ENCODE peak calls at places on chromosome 4, in seven cellular contexts. One of them, this sample, is unnamed.
A peak's percentile ranks its signal among the peaks of the same experiment; 100 is the strongest.

GRCh38 chr4:80012291-80012690 is 60.7 kb downstream of the ANTXR2 start:
- DNase-seq in Calu3: no peak
- DNase-seq in natural killer cell: no peak
- DNase-seq in A549: no peak
- DNase-seq in colonic mucosa: no peak
- DNase-seq in HepG2: no peak
- DNase-seq in HL-60: no peak
- DNase-seq in this sample: no peak

GRCh38 chr4:10080874-10081606 is 35.6 kb downstream of the WDR1 start:
- DNase-seq in Calu3: no peak
- DNase-seq in A549: no peak
- DNase-seq in HepG2: no peak
- DNase-seq in natural killer cell: peak; percentile 7
- DNase-seq in colonic mucosa: no peak
- DNase-seq in HL-60: peak; percentile 14
- DNase-seq in this sample: no peak

GRCh38 chr4:183158062-183158461 is 59.0 kb downstream of the WWC2 start:
- DNase-seq in HL-60: peak; percentile 33
- DNase-seq in colonic mucosa: no peak
- DNase-seq in A549: no peak
- DNase-seq in natural killer cell: no peak
- DNase-seq in Calu3: no peak
- DNase-seq in HepG2: no peak
- DNase-seq in this sample: no peak

GRCh38 chr4:116361782-116362181 is 723.6 kb downstream of the TRAM1L1 start:
- DNase-seq in natural killer cell: no peak
- DNase-seq in Calu3: no peak
- DNase-seq in HL-60: no peak
- DNase-seq in HepG2: peak; percentile 5
- DNase-seq in colonic mucosa: no peak
- DNase-seq in A549: no peak
- DNase-seq in this sample: no peak

GRCh38 chr4:110193822-110194761 is 4.3 kb downstream of the ELOVL6 start:
- DNase-seq in HL-60: no peak
- DNase-seq in colonic mucosa: peak; percentile 90
- DNase-seq in A549: peak; percentile 93
- DNase-seq in Calu3: peak; percentile 16
- DNase-seq in natural killer cell: peak; percentile 62
- DNase-seq in HepG2: peak; percentile 74
- DNase-seq in this sample: peak; percentile 18

GRCh38 chr4:184815046-184815877 is 10.5 kb downstream of the ACSL1 start:
- DNase-seq in HepG2: peak; percentile 74
- DNase-seq in HL-60: peak; percentile 83
- DNase-seq in Calu3: peak; percentile 70
- DNase-seq in A549: no peak
- DNase-seq in colonic mucosa: peak; percentile 89
- DNase-seq in natural killer cell: no peak
- DNase-seq in this sample: peak; percentile 37

GRCh38 chr4:3283483-3283882 is 9.3 kb upstream of the RGS12 start:
- DNase-seq in HepG2: no peak
- DNase-seq in A549: no peak
- DNase-seq in colonic mucosa: no peak
- DNase-seq in Calu3: no peak
- DNase-seq in HL-60: no peak
- DNase-seq in natural killer cell: no peak
- DNase-seq in this sample: no peak

GRCh38 chr4:53189011-53189410 is 176.8 kb downstream of the SCFD2 start:
- DNase-seq in Calu3: no peak
- DNase-seq in HepG2: no peak
- DNase-seq in A549: no peak
- DNase-seq in HL-60: no peak
- DNase-seq in colonic mucosa: no peak
- DNase-seq in natural killer cell: no peak
- DNase-seq in this sample: no peak

GRCh38 chr4:169252339-169253086 is 18.2 kb downstream of the SH3RF1 start:
- DNase-seq in natural killer cell: no peak
- DNase-seq in HL-60: no peak
- DNase-seq in HepG2: no peak
- DNase-seq in A549: no peak
- DNase-seq in colonic mucosa: no peak
- DNase-seq in Calu3: peak; percentile 42
- DNase-seq in this sample: no peak

GRCh38 chr4:94126669-94127068 is 81.0 kb upstream of the SMARCAD1 start:
- DNase-seq in natural killer cell: no peak
- DNase-seq in A549: peak; percentile 7
- DNase-seq in colonic mucosa: no peak
- DNase-seq in HepG2: peak; percentile 3
- DNase-seq in HL-60: no peak
- DNase-seq in Calu3: no peak
- DNase-seq in this sample: no peak

GRCh38 chr4:122500852-122501501 is 44.5 kb upstream of the IL2 start:
- DNase-seq in colonic mucosa: no peak
- DNase-seq in Calu3: peak; percentile 14
- DNase-seq in A549: no peak
- DNase-seq in natural killer cell: no peak
- DNase-seq in HepG2: no peak
- DNase-seq in HL-60: no peak
- DNase-seq in this sample: no peak

GRCh38 chr4:39730067-39730466 is 32.1 kb downstream of the UBE2K start:
- DNase-seq in HL-60: no peak
- DNase-seq in Calu3: no peak
- DNase-seq in A549: peak; percentile 4
- DNase-seq in colonic mucosa: no peak
- DNase-seq in natural killer cell: no peak
- DNase-seq in HepG2: peak; percentile 9
- DNase-seq in this sample: no peak

GRCh38 chr4:26015906-26016305 is 101.9 kb downstream of the SMIM20 start:
- DNase-seq in HepG2: no peak
- DNase-seq in A549: no peak
- DNase-seq in colonic mucosa: no peak
- DNase-seq in Calu3: no peak
- DNase-seq in natural killer cell: no peak
- DNase-seq in HL-60: no peak
- DNase-seq in this sample: no peak

GRCh38 chr4:155305619-155306018 is 71.1 kb downstream of the MAP9 start:
- DNase-seq in Calu3: no peak
- DNase-seq in colonic mucosa: no peak
- DNase-seq in A549: no peak
- DNase-seq in HepG2: no peak
- DNase-seq in HL-60: no peak
- DNase-seq in natural killer cell: no peak
- DNase-seq in this sample: no peak

GRCh38 chr4:113825272-113825671 is 63.7 kb upstream of the CAMK2D start:
- DNase-seq in colonic mucosa: no peak
- DNase-seq in Calu3: no peak
- DNase-seq in A549: no peak
- DNase-seq in HepG2: no peak
- DNase-seq in natural killer cell: no peak
- DNase-seq in HL-60: peak; percentile 5
- DNase-seq in this sample: no peak

GRCh38 chr4:17063870-17064269 is 165.4 kb upstream of the LDB2 start:
- DNase-seq in Calu3: no peak
- DNase-seq in HL-60: no peak
- DNase-seq in HepG2: no peak
- DNase-seq in natural killer cell: no peak
- DNase-seq in A549: no peak
- DNase-seq in colonic mucosa: no peak
- DNase-seq in this sample: no peak

GRCh38 chr4:2246384-2247127 is 4.6 kb upstream of the HAUS3 start:
- DNase-seq in HL-60: no peak
- DNase-seq in Calu3: no peak
- DNase-seq in natural killer cell: no peak
- DNase-seq in colonic mucosa: no peak
- DNase-seq in HepG2: no peak
- DNase-seq in A549: no peak
- DNase-seq in this sample: no peak

GRCh38 chr4:4607336-4608213 is 65.7 kb upstream of the STX18 start:
- DNase-seq in Calu3: no peak
- DNase-seq in HL-60: no peak
- DNase-seq in natural killer cell: no peak
- DNase-seq in HepG2: no peak
- DNase-seq in colonic mucosa: no peak
- DNase-seq in A549: no peak
- DNase-seq in this sample: no peak

DNA sequence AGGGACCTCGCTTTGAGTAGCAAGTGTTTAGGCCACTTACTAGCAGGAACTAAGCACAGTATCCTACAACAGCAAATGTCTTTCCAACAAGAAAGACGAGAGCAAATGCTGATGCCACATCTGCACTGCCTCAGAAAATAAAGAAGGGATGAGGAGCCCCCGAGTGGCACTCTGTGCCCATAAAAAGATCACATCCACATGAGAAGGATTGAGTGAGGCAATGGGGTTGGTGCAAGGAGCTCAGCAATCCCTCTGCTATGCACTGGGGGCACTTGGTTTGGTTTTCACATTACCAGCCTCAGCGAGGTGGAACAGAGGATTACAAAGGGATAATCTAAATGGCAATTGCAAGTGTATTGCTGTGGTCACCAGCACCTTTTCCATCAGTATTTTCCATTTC is 252.8 kb upstream of the SLC7A11 start:
- DNase-seq in natural killer cell: no peak
- DNase-seq in A549: peak; percentile 57
- DNase-seq in HepG2: peak; percentile 12
- DNase-seq in HL-60: peak; percentile 87
- DNase-seq in Calu3: peak; percentile 71
- DNase-seq in colonic mucosa: no peak
- DNase-seq in this sample: no peak
- TF ChIP-seq CTCF in natural killer cell: no peak
- TF ChIP-seq CTCF in A549: peak; percentile 17
- TF ChIP-seq CTCF in HepG2: peak; percentile 56
- TF ChIP-seq CTCF in HL-60: peak; percentile 9
- TF ChIP-seq CTCF in Calu3: peak; percentile 23
- TF ChIP-seq CTCF in colonic mucosa: no peak
- TF ChIP-seq CTCF in this sample: no peak

DNA sequence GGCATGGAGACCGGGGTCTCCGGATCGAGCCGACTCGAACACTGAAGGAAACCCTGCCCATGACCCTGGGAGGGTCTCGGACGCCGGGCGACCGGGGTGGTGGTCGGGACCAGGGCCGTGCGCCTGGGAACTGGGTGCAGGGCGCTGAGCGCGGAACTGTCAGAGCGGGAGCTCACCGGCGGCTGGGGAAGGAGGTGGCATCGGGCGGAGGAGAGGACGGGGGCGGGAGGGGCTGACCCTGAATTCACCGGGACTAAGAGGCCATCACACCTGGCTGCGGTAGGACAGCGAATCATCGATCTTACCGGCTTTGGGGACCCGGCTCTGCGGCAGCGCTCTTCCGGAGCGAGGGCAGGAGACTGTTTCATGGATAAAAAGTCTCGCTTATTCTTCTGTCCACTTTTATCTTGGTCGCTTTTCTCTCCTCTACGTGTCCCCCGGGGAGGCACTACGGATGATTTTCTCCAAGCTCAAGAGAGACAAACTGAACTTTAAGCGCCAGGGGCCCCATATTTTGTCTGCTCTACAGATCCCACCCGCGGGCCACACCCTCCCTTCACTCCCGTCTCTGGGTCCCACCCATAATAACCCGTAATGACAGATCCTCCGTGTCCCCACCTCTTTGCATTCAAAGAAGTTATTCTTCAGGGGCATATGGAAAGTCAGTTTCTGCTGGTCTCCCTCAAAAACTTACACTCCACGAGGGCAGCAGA is at the start of gene CORIN:
- DNase-seq in Calu3: no peak
- DNase-seq in A549: no peak
- DNase-seq in HL-60: no peak
- DNase-seq in colonic mucosa: peak; percentile 33
- DNase-seq in HepG2: no peak
- DNase-seq in natural killer cell: no peak
- DNase-seq in this sample: no peak
- TF ChIP-seq CTCF in Calu3: no peak
- TF ChIP-seq CTCF in A549: no peak
- TF ChIP-seq CTCF in HL-60: no peak
- TF ChIP-seq CTCF in colonic mucosa: no peak
- TF ChIP-seq CTCF in HepG2: no peak
- TF ChIP-seq CTCF in natural killer cell: no peak
- TF ChIP-seq CTCF in this sample: no peak

GRCh38 chr4:6548882-6549230 is 26.1 kb upstream of the MAN2B2 start:
- DNase-seq in Calu3: no peak
- DNase-seq in natural killer cell: no peak
- DNase-seq in A549: no peak
- DNase-seq in HL-60: no peak
- DNase-seq in colonic mucosa: no peak
- DNase-seq in HepG2: no peak
- DNase-seq in this sample: no peak

GRCh38 chr4:6549445-6549844 is 25.5 kb upstream of the MAN2B2 start:
- DNase-seq in natural killer cell: no peak
- DNase-seq in A549: no peak
- DNase-seq in HepG2: no peak
- DNase-seq in HL-60: no peak
- DNase-seq in Calu3: no peak
- DNase-seq in colonic mucosa: no peak
- DNase-seq in this sample: no peak

GRCh38 chr4:6549890-6550620 is 24.9 kb upstream of the MAN2B2 start:
- DNase-seq in Calu3: no peak
- DNase-seq in colonic mucosa: no peak
- DNase-seq in natural killer cell: no peak
- DNase-seq in HL-60: no peak
- DNase-seq in HepG2: no peak
- DNase-seq in A549: no peak
- DNase-seq in this sample: no peak

GRCh38 chr4:6546681-6547447 is 28.1 kb upstream of the MAN2B2 start:
- DNase-seq in HL-60: peak; percentile 26
- DNase-seq in HepG2: peak; percentile 59
- DNase-seq in colonic mucosa: peak; percentile 27
- DNase-seq in A549: peak; percentile 75
- DNase-seq in Calu3: peak; percentile 31
- DNase-seq in natural killer cell: peak; percentile 39
- DNase-seq in this sample: peak; percentile 39

DNA sequence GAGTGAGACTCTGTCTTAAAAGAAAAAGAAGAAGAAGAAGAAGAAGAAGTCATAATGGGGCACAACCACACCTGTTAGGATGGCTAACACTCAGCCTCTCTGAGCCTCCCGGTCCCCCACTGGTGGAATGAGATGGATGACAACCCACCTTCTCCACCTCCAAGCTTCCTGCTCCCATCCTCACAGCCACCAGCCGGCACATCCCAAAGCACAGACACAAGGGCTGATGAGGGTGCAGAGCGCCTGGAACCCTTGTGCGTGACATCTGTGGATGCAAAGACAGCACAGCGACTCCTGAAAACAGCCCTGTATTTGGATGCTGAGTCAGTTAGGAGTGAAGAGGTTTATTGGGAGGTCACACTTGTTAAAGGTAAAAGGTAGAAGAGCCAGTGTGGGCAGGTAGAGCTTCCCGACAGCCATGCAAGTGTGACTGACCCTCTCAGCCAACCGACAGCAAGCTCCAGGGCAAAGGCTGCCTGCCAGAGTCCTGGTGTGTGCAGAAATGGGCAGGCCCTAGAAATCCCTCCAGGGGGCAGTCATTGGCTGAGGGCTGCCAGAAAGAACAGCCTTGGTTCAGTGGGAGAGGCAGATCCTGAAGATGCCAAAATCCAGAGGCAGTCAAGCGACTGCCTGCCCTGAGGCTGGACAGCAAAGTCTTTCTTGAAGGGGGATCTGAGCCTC is 26.6 kb upstream of the MAN2B2 start:
- DNase-seq in Calu3: peak; percentile 69
- DNase-seq in A549: peak; percentile 51
- DNase-seq in HL-60: peak; percentile 40
- DNase-seq in colonic mucosa: no peak
- DNase-seq in natural killer cell: no peak
- DNase-seq in HepG2: peak; percentile 22
- DNase-seq in this sample: no peak
- TF ChIP-seq CTCF in Calu3: peak; percentile 32
- TF ChIP-seq CTCF in A549: no peak
- TF ChIP-seq CTCF in HL-60: peak; percentile 5
- TF ChIP-seq CTCF in colonic mucosa: no peak
- TF ChIP-seq CTCF in natural killer cell: no peak
- TF ChIP-seq CTCF in HepG2: peak; percentile 73
- TF ChIP-seq CTCF in this sample: peak; percentile 45

GRCh38 chr4:48102303-48102702 is 31.7 kb downstream of the TXK start:
- DNase-seq in Calu3: no peak
- DNase-seq in colonic mucosa: no peak
- DNase-seq in A549: no peak
- DNase-seq in natural killer cell: no peak
- DNase-seq in HL-60: no peak
- DNase-seq in HepG2: no peak
- DNase-seq in this sample: no peak
- TF ChIP-seq CTCF in Calu3: no peak
- TF ChIP-seq CTCF in colonic mucosa: no peak
- TF ChIP-seq CTCF in A549: peak; percentile 9
- TF ChIP-seq CTCF in natural killer cell: no peak
- TF ChIP-seq CTCF in HL-60: no peak
- TF ChIP-seq CTCF in HepG2: no peak
- TF ChIP-seq CTCF in this sample: peak; percentile 27

This sample was measured in progenitor cell of endocrine pancreas.